ENCODE peak calls at places on chromosomes 16 and 17, in eight cellular contexts. One of them, this sample, is unnamed.

GRCh38 chr16:1839554-1839953 is 12.5 kb downstream of the FAHD1 start:
- DNase-seq in NCI-H69: no peak
- DNase-seq in GM12865: no peak
- DNase-seq in stimulated activated CD4-positive, alpha-beta T cell treated with anti-CD3 and anti-CD28 coated beads, Interleukin-15, amount 100 ng/mL, for 24 hours: no peak
- DNase-seq in left ventricle myocardium superior: no peak
- DNase-seq in activated B cell treated with CpG ODN at 0.5 μM for 24 hours: no peak
- DNase-seq in NB4: peak
- DNase-seq in T-helper 2 cell: no peak
- DNase-seq in this sample: no peak

GRCh38 chr16:23149267-23149992 is at the start of gene USP31:
- DNase-seq in left ventricle myocardium superior: peak
- DNase-seq in stimulated activated CD4-positive, alpha-beta T cell treated with anti-CD3 and anti-CD28 coated beads, Interleukin-15, amount 100 ng/mL, for 24 hours: peak
- DNase-seq in activated B cell treated with CpG ODN at 0.5 μM for 24 hours: peak
- DNase-seq in T-helper 2 cell: peak
- DNase-seq in NB4: peak
- DNase-seq in NCI-H69: peak
- DNase-seq in GM12865: peak
- DNase-seq in this sample: peak

GRCh38 chr16:77890075-77890474 is 101.7 kb downstream of the VAT1L start:
- DNase-seq in T-helper 2 cell: no peak
- DNase-seq in NCI-H69: no peak
- DNase-seq in NB4: peak
- DNase-seq in GM12865: no peak
- DNase-seq in stimulated activated CD4-positive, alpha-beta T cell treated with anti-CD3 and anti-CD28 coated beads, Interleukin-15, amount 100 ng/mL, for 24 hours: no peak
- DNase-seq in left ventricle myocardium superior: no peak
- DNase-seq in activated B cell treated with CpG ODN at 0.5 μM for 24 hours: no peak
- DNase-seq in this sample: peak

GRCh38 chr16:67163164-67163902 is 1.2 kb upstream of the HSF4 start:
- DNase-seq in GM12865: peak
- DNase-seq in stimulated activated CD4-positive, alpha-beta T cell treated with anti-CD3 and anti-CD28 coated beads, Interleukin-15, amount 100 ng/mL, for 24 hours: peak
- DNase-seq in T-helper 2 cell: no peak
- DNase-seq in NCI-H69: peak
- DNase-seq in left ventricle myocardium superior: peak
- DNase-seq in activated B cell treated with CpG ODN at 0.5 μM for 24 hours: no peak
- DNase-seq in NB4: no peak
- DNase-seq in this sample: no peak

GRCh38 chr16:24685539-24686432 is 43.7 kb upstream of the TNRC6A start:
- DNase-seq in GM12865: no peak
- DNase-seq in T-helper 2 cell: no peak
- DNase-seq in activated B cell treated with CpG ODN at 0.5 μM for 24 hours: no peak
- DNase-seq in NCI-H69: peak
- DNase-seq in left ventricle myocardium superior: peak
- DNase-seq in NB4: no peak
- DNase-seq in stimulated activated CD4-positive, alpha-beta T cell treated with anti-CD3 and anti-CD28 coated beads, Interleukin-15, amount 100 ng/mL, for 24 hours: no peak
- DNase-seq in this sample: peak

GRCh38 chr17:74523308-74523707 is 8.0 kb downstream of the CD300LB start:
- DNase-seq in activated B cell treated with CpG ODN at 0.5 μM for 24 hours: no peak
- DNase-seq in NB4: no peak
- DNase-seq in GM12865: no peak
- DNase-seq in left ventricle myocardium superior: no peak
- DNase-seq in T-helper 2 cell: no peak
- DNase-seq in NCI-H69: no peak
- DNase-seq in stimulated activated CD4-positive, alpha-beta T cell treated with anti-CD3 and anti-CD28 coated beads, Interleukin-15, amount 100 ng/mL, for 24 hours: no peak
- DNase-seq in this sample: no peak

GRCh38 chr16:445566-445965 is 20.1 kb downstream of the RAB11FIP3 start:
- DNase-seq in T-helper 2 cell: no peak
- DNase-seq in GM12865: no peak
- DNase-seq in stimulated activated CD4-positive, alpha-beta T cell treated with anti-CD3 and anti-CD28 coated beads, Interleukin-15, amount 100 ng/mL, for 24 hours: no peak
- DNase-seq in NCI-H69: peak
- DNase-seq in NB4: no peak
- DNase-seq in left ventricle myocardium superior: no peak
- DNase-seq in activated B cell treated with CpG ODN at 0.5 μM for 24 hours: no peak
- DNase-seq in this sample: no peak

GRCh38 chr16:49857423-49858181 is 1.7 kb upstream of the ZNF423 start:
- DNase-seq in NB4: peak
- DNase-seq in GM12865: peak
- DNase-seq in NCI-H69: peak
- DNase-seq in T-helper 2 cell: no peak
- DNase-seq in stimulated activated CD4-positive, alpha-beta T cell treated with anti-CD3 and anti-CD28 coated beads, Interleukin-15, amount 100 ng/mL, for 24 hours: peak
- DNase-seq in activated B cell treated with CpG ODN at 0.5 μM for 24 hours: peak
- DNase-seq in left ventricle myocardium superior: peak
- DNase-seq in this sample: peak

GRCh38 chr16:15807603-15808009 is 49.2 kb downstream of the MYH11 start:
- DNase-seq in GM12865: no peak
- DNase-seq in T-helper 2 cell: no peak
- DNase-seq in NCI-H69: peak
- DNase-seq in left ventricle myocardium superior: no peak
- DNase-seq in activated B cell treated with CpG ODN at 0.5 μM for 24 hours: no peak
- DNase-seq in NB4: peak
- DNase-seq in stimulated activated CD4-positive, alpha-beta T cell treated with anti-CD3 and anti-CD28 coated beads, Interleukin-15, amount 100 ng/mL, for 24 hours: no peak
- DNase-seq in this sample: no peak

GRCh38 chr17:68035131-68035522 is 408 bp upstream of the KPNA2 start:
- DNase-seq in NB4: peak
- DNase-seq in NCI-H69: peak
- DNase-seq in stimulated activated CD4-positive, alpha-beta T cell treated with anti-CD3 and anti-CD28 coated beads, Interleukin-15, amount 100 ng/mL, for 24 hours: peak
- DNase-seq in GM12865: no peak
- DNase-seq in activated B cell treated with CpG ODN at 0.5 μM for 24 hours: peak
- DNase-seq in left ventricle myocardium superior: peak
- DNase-seq in T-helper 2 cell: peak
- DNase-seq in this sample: no peak

GRCh38 chr17:40956401-40957254 is 10.1 kb downstream of the KRT39 start:
- DNase-seq in activated B cell treated with CpG ODN at 0.5 μM for 24 hours: no peak
- DNase-seq in left ventricle myocardium superior: no peak
- DNase-seq in T-helper 2 cell: no peak
- DNase-seq in GM12865: no peak
- DNase-seq in NB4: no peak
- DNase-seq in stimulated activated CD4-positive, alpha-beta T cell treated with anti-CD3 and anti-CD28 coated beads, Interleukin-15, amount 100 ng/mL, for 24 hours: no peak
- DNase-seq in NCI-H69: no peak
- DNase-seq in this sample: no peak

GRCh38 chr17:78185981-78186688 is 717 bp downstream of the TK1 start:
- DNase-seq in stimulated activated CD4-positive, alpha-beta T cell treated with anti-CD3 and anti-CD28 coated beads, Interleukin-15, amount 100 ng/mL, for 24 hours: no peak
- DNase-seq in GM12865: peak
- DNase-seq in NCI-H69: peak
- DNase-seq in activated B cell treated with CpG ODN at 0.5 μM for 24 hours: no peak
- DNase-seq in NB4: peak
- DNase-seq in T-helper 2 cell: no peak
- DNase-seq in left ventricle myocardium superior: no peak
- DNase-seq in this sample: no peak

GRCh38 chr17:70661342-70662222 is 492.2 kb downstream of the KCNJ2 start:
- DNase-seq in stimulated activated CD4-positive, alpha-beta T cell treated with anti-CD3 and anti-CD28 coated beads, Interleukin-15, amount 100 ng/mL, for 24 hours: no peak
- DNase-seq in left ventricle myocardium superior: no peak
- DNase-seq in activated B cell treated with CpG ODN at 0.5 μM for 24 hours: no peak
- DNase-seq in NCI-H69: peak
- DNase-seq in T-helper 2 cell: no peak
- DNase-seq in GM12865: no peak
- DNase-seq in NB4: no peak
- DNase-seq in this sample: no peak

GRCh38 chr17:68324114-68324513 is 32.8 kb downstream of the ARSG start:
- DNase-seq in NCI-H69: no peak
- DNase-seq in stimulated activated CD4-positive, alpha-beta T cell treated with anti-CD3 and anti-CD28 coated beads, Interleukin-15, amount 100 ng/mL, for 24 hours: no peak
- DNase-seq in GM12865: no peak
- DNase-seq in T-helper 2 cell: no peak
- DNase-seq in left ventricle myocardium superior: no peak
- DNase-seq in activated B cell treated with CpG ODN at 0.5 μM for 24 hours: no peak
- DNase-seq in NB4: no peak
- DNase-seq in this sample: no peak

GRCh38 chr16:66298006-66298405 is 68.5 kb upstream of the CDH5 start:
- DNase-seq in NCI-H69: no peak
- DNase-seq in GM12865: no peak
- DNase-seq in NB4: no peak
- DNase-seq in stimulated activated CD4-positive, alpha-beta T cell treated with anti-CD3 and anti-CD28 coated beads, Interleukin-15, amount 100 ng/mL, for 24 hours: no peak
- DNase-seq in activated B cell treated with CpG ODN at 0.5 μM for 24 hours: no peak
- DNase-seq in T-helper 2 cell: no peak
- DNase-seq in left ventricle myocardium superior: no peak
- DNase-seq in this sample: no peak